ENCODE peak calls at places on chromosomes 1 and 21, in five cellular contexts. C is endodermal cell, J is left ventricle myocardium inferior, R is IMR-90, K is pancreas. I is an unnamed sample. For H3K4me1 and H3K27me3, the result is how much of the 10 kb centered on the place peaks cover.

GRCh38 chr1:54604572-54605370 is 18.6 kb downstream of the FAM151A start:
- DNase-seq in C (no peak), J (no peak), R (no peak), K (no peak), I (no peak)

GRCh38 chr1:206967096-206967851 is 3.0 kb downstream of the FCAMR start:
- DNase-seq in C (no peak), J (no peak), R (peak), K (no peak), I (no peak)

GRCh38 chr1:32496127-32496526 is 31.3 kb downstream of the ZBTB8B start:
- DNase-seq in C (no peak), J (no peak), R (peak), K (no peak), I (no peak)

GRCh38 chr1:116334015-116334547 is 39.0 kb upstream of the ATP1A1 start:
- DNase-seq in C (no peak), J (peak), R (peak), K (peak), I (peak)

GRCh38 chr1:93675272-93675671 is 6.4 kb downstream of the BCAR3 start:
- DNase-seq in C (no peak), J (no peak), R (no peak), K (no peak), I (no peak)

GRCh38 chr1:21258331-21259134 is 31.7 kb downstream of the ECE1 start:
- DNase-seq in C (no peak), J (no peak), R (no peak), K (no peak), I (no peak)

GRCh38 chr1:178934574-178934945 is 63.7 kb upstream of the ANGPTL1 start:
- DNase-seq in C (no peak), J (no peak), R (no peak), K (no peak), I (no peak)

GRCh38 chr21:29335720-29336119 is 37.0 kb downstream of the BACH1 start:
- DNase-seq in C (no peak), J (no peak), R (peak), K (no peak), I (no peak)

GRCh38 chr1:156079762-156080597 is 2.3 kb downstream of the MEX3A start:
- DNase-seq in C (peak), J (no peak), R (no peak), K (no peak), I (no peak)
- H3K4me1 ChIP-seq in C (under half), J (under half), R (under half), K (under half), I (under half)

DNA sequence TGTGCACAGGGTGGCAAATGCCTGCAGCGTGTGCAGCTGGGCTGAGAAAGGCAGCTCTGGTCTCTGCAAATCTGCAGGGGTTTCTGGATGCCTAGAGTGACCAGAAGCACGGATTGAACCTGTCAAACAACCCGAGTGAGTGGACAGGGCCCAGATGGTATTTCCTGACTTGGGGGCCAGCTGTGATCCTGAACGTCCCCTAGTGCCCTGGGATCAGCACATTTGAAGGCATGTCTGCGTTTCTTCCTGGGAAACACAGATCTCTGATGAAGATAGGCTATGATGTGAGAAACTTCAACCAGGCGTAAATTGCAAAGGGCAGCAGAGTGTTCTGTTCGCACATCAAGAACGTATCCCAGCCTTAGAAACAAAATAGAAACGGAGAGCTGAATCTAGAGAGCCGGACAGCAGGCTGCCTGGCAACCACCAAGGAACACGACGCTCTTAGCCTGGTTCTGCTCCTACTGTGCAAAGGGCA is 163.1 kb downstream of the KCNJ6 start:
- DNase-seq in C (no peak), J (no peak), R (no peak), K (no peak), I (no peak)
- TF ChIP-seq CTCF in C (no peak), J (no peak), R (no peak), K (no peak), I (no peak)

GRCh38 chr1:181314010-181314409 is 169.3 kb upstream of the CACNA1E start:
- DNase-seq in C (no peak), J (no peak), R (no peak), K (no peak), I (no peak)

GRCh38 chr1:181318858-181319235 is 164.5 kb upstream of the CACNA1E start:
- DNase-seq in C (no peak), J (no peak), R (peak), K (no peak), I (no peak)

GRCh38 chr1:181317261-181317924 is 165.9 kb upstream of the CACNA1E start:
- DNase-seq in C (peak), J (no peak), R (no peak), K (no peak), I (no peak)

GRCh38 chr1:181318022-181318857 is 165.1 kb upstream of the CACNA1E start:
- DNase-seq in C (peak), J (no peak), R (no peak), K (no peak), I (no peak)

DNA sequence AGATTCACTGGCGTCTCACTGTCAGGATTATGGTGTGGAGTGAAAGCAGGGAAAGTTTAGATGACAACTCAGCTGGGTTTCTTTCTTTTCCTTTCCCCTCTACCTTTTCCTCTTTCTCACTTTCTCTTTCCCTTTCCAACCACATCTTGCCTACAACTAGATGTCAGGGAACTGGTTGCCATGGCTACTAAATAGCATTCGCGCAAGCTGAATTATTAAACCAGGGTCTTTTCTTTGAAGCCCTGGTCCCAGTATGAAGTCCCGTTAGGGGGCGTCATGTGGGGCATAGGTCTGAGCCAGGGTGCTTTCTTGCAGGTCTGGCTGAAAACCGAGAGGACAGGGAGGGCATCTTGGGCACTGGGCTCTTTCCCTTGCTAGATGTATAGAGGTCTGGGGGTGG is 168.4 kb upstream of the CACNA1E start:
- DNase-seq in C (peak), J (no peak), R (no peak), K (no peak), I (no peak)
- H3K27me3 ChIP-seq in C (half or more), J (half or more), R (under half), K (under half), I (half or more)

DNA sequence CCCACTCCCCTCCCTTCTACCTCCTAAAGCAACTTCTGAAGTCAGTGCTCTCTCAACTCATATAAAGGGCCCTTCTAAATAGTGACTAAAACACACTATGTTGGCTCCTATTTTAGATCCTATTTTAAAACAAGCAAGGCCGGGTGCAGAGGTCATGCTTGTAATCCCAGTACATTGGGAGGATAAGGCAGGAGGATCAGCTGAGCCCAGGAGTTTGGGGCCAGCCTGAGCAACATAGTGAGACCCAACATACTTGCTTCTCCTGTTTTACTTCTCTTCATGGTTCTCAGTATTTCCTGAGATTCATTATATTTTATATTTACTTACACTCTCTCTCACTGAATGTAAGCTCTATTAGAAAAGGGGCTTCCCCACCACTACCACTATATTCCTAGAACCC is 42.5 kb downstream of the LUZP1 start:
- DNase-seq in C (no peak), J (no peak), R (no peak), K (no peak), I (no peak)
- H3K4me1 ChIP-seq in C (under half), J (half or more), R (under half), K (under half), I (under half)

I was measured in BE2C.